ENCODE peak calls at places on chromosome 3, in six cellular contexts. O, P, H, X, D and A are unnamed samples.
A peak's percentile ranks its signal among the peaks of the same experiment; 100 is the strongest.

GRCh38 chr3:149314807-149315578 is 18.4 kb downstream of the TM4SF18 start:
- DNase-seq in D (no peak), X (no peak), O (no peak), H (no peak), P (peak; percentile 71), A (no peak)

GRCh38 chr3:72421786-72422185 is 426.5 kb downstream of the SHQ1 start:
- DNase-seq in D (no peak), X (no peak), O (no peak), P (peak; percentile 5), H (no peak), A (no peak)

GRCh38 chr3:130900959-130901358 is 7.1 kb downstream of the ATP2C1 start:
- DNase-seq in P (peak; percentile 3), O (no peak), X (no peak), D (no peak), H (no peak), A (no peak)

GRCh38 chr3:69079269-69080159 is 651 bp downstream of the UBA3 start:
- DNase-seq in O (no peak), P (peak; percentile 35), H (peak; percentile 30), X (no peak), D (no peak), A (peak; percentile 76)

GRCh38 chr3:101074518-101074917 is 81.3 kb upstream of the ABI3BP start:
- DNase-seq in X (no peak), O (no peak), H (no peak), D (no peak), P (no peak), A (no peak)

GRCh38 chr3:44359146-44359751 is 20.7 kb downstream of the TCAIM start:
- DNase-seq in H (no peak), X (no peak), D (no peak), O (no peak), P (peak; percentile 96), A (no peak)

GRCh38 chr3:97389883-97390282 is 374.7 kb upstream of the ARL6 start:
- DNase-seq in H (no peak), O (no peak), D (no peak), P (no peak), X (no peak), A (no peak)

GRCh38 chr3:123929325-123929724 is 31.7 kb downstream of the CCDC14 start:
- DNase-seq in D (no peak), H (no peak), O (no peak), X (no peak), P (no peak), A (no peak)

GRCh38 chr3:16148783-16149182 is 25.7 kb upstream of the GALNT15 start:
- DNase-seq in H (no peak), O (no peak), D (no peak), P (no peak), X (no peak), A (no peak)

DNA sequence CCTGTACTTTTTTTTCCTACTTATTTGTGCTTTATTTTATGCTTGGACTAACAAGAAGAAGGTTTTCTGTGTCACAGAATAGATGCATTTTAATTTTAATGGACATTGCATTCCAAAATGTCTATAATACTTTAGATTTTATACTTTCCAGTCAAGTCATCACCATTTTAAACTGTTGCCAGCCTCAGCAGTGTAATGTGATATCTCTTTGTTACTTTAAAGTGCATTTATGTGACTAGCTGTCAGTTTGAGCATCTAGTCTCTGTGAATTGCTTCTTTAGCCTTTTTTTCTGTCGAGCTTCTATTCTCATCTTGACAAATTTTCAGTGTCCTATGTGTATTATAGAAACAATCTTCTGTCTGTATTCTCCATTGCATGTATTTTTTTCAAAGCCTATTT is 511.4 kb upstream of the CBLB start:
- DNase-seq in H (no peak), X (no peak), P (no peak), D (no peak), O (no peak), A (no peak)
- TF ChIP-seq GABPA in H (no peak), X (no peak), P (no peak), D (no peak), O (no peak), A (no peak)

GRCh38 chr3:161150001-161150525 is 44.9 kb upstream of the B3GALNT1 start:
- DNase-seq in X (no peak), O (no peak), P (no peak), D (no peak), H (no peak), A (no peak)

GRCh38 chr3:161153480-161153879 is 48.3 kb upstream of the B3GALNT1 start:
- DNase-seq in P (no peak), H (no peak), X (no peak), O (no peak), D (no peak), A (no peak)

GRCh38 chr3:161148832-161149475 is 43.8 kb upstream of the B3GALNT1 start:
- DNase-seq in O (no peak), D (no peak), H (no peak), P (no peak), X (no peak), A (no peak)

DNA sequence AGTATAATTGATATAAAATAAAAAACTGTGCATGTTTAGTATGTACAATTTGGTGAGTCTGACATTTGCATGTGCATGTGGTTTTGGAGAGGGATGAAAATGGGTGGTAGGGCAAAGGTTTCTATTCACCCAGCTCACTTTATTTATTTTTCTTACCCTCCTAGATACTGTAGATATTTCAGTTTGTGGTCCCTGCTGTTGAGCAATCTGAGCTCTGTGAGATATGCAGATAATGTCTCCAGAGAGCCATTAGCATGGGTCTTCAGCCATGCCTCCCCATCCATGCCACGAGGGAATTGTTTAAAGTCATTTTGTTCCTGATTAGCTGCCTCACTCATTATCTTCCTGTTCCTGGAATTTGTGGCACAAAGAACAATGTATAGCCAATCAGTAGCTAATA is 44.4 kb upstream of the B3GALNT1 start:
- DNase-seq in H (no peak), D (no peak), X (no peak), O (no peak), P (peak; percentile 3), A (peak; percentile 12)
- TF ChIP-seq GABPA in H (no peak), D (no peak), X (no peak), O (no peak), P (no peak), A (no peak)

GRCh38 chr3:7385635-7386034 is 524.7 kb downstream of the GRM7 start:
- DNase-seq in O (no peak), H (no peak), D (no peak), P (no peak), X (no peak), A (no peak)

GRCh38 chr3:7382293-7383033 is 521.5 kb downstream of the GRM7 start:
- DNase-seq in O (no peak), X (no peak), P (no peak), H (no peak), D (no peak), A (no peak)

GRCh38 chr3:7377103-7377502 is 516.2 kb downstream of the GRM7 start:
- DNase-seq in P (no peak), H (no peak), D (no peak), X (no peak), O (no peak), A (no peak)

DNA sequence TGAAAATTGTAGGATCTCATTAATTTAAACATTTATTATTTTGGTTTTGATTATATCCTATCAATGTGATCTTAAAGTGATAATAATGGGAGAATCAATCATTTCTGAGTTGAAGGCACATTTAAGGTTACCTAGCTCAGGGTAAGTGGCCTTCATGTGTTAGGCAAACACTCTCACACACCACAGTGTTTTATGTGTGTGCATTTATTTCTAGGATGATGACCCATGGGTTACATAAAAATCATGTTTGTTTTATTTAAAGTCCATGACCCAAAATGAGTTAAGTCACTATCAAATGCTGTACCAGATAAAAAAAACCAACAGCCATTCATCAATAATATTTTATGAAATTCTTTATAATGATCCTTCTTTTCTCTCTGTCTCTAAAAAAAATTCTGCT is 520.8 kb downstream of the GRM7 start:
- DNase-seq in P (no peak), O (no peak), X (no peak), D (no peak), H (no peak), A (no peak)
- TF ChIP-seq GABPA in P (no peak), O (no peak), X (no peak), D (no peak), H (no peak), A (no peak)

GRCh38 chr3:180306691-180307090 is 270.0 kb upstream of the PEX5L start:
- DNase-seq in X (no peak), O (no peak), P (no peak), H (no peak), D (no peak), A (no peak)
- TF ChIP-seq GABPA in X (no peak), O (no peak), P (no peak), H (no peak), D (no peak), A (no peak)